ENCODE peak calls at places on chromosomes 2 and 18, in four cellular contexts. E is K562, W is HepG2, L is GM12878. B is an unnamed sample.

GRCh38 chr18:21012308-21012707 is 99.3 kb downstream of the ROCK1 start:
- DNase-seq in E (no peak), W (no peak), L (no peak), B (no peak)

GRCh38 chr2:48819206-48819605 is 63.7 kb upstream of the LHCGR start:
- DNase-seq in E (no peak), W (no peak), L (no peak), B (no peak)

GRCh38 chr2:217920879-217921603 is 81.8 kb downstream of the TNS1 start:
- DNase-seq in E (no peak), W (no peak), L (no peak), B (peak)

GRCh38 chr2:217060951-217061547 is 201.2 kb upstream of the TNP1 start:
- DNase-seq in E (no peak), W (no peak), L (no peak), B (no peak)

GRCh38 chr2:74206180-74206688 is 7.8 kb downstream of the MTHFD2 start:
- DNase-seq in E (peak), W (no peak), L (peak), B (no peak)

GRCh38 chr2:54606393-54606973 is 117.0 kb upstream of the EML6 start:
- DNase-seq in E (no peak), W (no peak), L (no peak), B (no peak)

GRCh38 chr2:180979086-180979934 is 1.1 kb upstream of the UBE2E3 start:
- DNase-seq in E (no peak), W (peak), L (no peak), B (peak)

GRCh38 chr2:69088471-69088870 is 75.5 kb downstream of the ANTXR1 start:
- DNase-seq in E (no peak), W (no peak), L (no peak), B (no peak)

GRCh38 chr2:11160256-11160655 is 5.0 kb downstream of the SLC66A3 start:
- DNase-seq in E (no peak), W (no peak), L (no peak), B (no peak)

GRCh38 chr2:100018794-100019193 is 123.6 kb downstream of the AFF3 start:
- DNase-seq in E (no peak), W (no peak), L (no peak), B (no peak)

GRCh38 chr2:48651127-48651526 is 33.5 kb downstream of the GTF2A1L start:
- DNase-seq in E (no peak), W (no peak), L (no peak), B (no peak)

GRCh38 chr2:65800998-65801397 is 368.6 kb upstream of the SPRED2 start:
- DNase-seq in E (no peak), W (no peak), L (no peak), B (peak)

DNA sequence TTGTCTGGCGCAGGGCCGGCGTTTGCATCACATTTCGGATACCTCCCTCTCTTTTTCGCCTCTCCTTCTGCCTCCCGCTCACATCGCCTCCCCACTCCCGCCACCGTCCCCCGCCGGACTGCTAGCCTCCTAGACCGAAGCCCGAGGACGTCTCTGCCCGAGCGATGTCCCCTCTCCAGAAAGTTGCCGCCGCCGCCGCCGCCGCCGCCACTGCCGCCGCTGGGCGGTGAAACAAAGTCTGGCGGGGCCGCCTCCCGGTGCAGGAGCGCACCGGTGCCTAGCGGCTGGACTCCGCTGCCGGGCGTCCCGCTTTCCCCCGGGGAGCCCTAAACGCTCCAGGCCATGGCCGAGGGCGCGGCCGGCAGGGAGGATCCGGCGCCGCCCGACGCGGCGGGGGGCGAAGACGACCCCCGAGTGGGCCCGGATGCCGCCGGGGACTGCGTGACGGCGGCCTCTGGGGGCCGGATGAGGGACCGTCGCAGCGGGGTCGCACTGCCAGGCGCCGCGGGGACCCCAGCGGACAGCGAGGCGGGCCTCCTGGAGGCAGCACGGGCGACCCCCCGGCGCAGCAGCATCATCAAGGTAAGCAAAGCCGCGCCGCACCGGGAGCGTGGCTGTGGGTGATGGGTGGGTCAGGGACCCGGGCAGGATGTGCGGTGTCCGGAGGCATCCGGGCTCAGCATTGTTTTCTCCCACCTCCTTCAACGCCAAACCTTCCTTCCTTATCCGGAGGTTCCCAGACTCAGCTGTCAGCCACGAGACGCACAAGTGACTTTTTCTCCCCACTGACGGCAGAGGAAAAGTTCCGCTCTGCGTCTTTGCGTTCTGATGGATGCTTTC is 585 bp downstream of the PLCL1 start:
- DNase-seq in E (peak), W (no peak), L (no peak), B (peak)
- TF ChIP-seq CREB1 in E (no peak), W (no peak), L (no peak), B (no peak)

DNA sequence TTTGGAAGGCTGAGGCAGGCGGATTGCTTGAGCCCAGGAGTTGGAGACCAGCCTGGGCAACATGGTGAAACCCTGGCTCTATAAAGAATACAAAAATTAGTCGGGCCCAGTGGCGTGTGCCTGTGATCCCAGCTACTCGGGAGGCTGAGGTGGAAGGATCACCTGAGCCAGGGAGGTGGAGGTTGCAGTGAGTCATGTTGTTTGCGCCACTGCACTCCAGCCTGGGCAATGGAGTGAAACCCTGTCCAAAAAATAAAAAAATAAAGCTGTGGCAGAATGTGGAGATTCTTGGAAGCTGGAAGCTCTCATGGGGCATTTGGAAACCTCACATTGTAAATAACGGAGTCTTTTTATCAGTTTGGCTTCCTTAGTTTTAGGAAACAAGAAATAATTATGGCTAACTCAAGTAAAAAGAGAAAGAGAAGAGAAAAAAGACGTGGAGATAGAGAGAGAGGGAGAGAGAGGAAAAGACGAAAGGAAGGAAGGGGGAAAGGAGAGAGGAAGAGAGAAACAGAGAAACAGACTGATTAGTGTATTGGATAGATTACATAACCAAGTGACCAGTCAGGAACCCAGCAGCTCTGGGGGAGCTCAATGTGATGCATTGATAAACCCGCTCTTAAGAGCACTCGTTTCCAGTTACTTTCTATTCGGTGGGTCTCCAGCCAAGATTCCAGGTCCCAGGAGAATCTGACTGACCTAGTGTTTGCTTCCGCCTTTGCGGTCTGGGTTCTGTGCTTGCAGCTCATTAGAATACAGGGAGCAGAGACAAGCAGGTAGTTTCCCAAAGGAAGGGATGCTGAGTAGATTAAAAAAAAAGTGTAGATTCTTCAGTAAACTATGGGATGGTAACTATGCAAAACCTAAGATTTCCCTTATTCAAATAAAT is 1.1 kb upstream of the SPAST start:
- DNase-seq in E (peak), W (peak), L (no peak), B (peak)
- TF ChIP-seq JUNB in E (no peak), W (no peak), L (no peak), B (no peak)

GRCh38 chr2:17272170-17272569 is 246.1 kb downstream of the RAD51AP2 start:
- DNase-seq in E (no peak), W (no peak), L (no peak), B (no peak)

GRCh38 chr2:17273066-17273465 is 245.2 kb downstream of the RAD51AP2 start:
- DNase-seq in E (no peak), W (no peak), L (no peak), B (no peak)

GRCh38 chr2:17270894-17271293 is 247.3 kb downstream of the RAD51AP2 start:
- DNase-seq in E (no peak), W (no peak), L (peak), B (no peak)

GRCh38 chr2:17272649-17273048 is 245.6 kb downstream of the RAD51AP2 start:
- DNase-seq in E (no peak), W (no peak), L (no peak), B (no peak)

GRCh38 chr2:17271401-17271800 is 246.8 kb downstream of the RAD51AP2 start:
- DNase-seq in E (no peak), W (no peak), L (no peak), B (no peak)
- H3K4me2 ChIP-seq in E (no peak), W (no peak), L (no peak), B (no peak)

GRCh38 chr2:176491172-176491904 is 222.1 kb downstream of the MTX2 start:
- DNase-seq in E (peak), W (no peak), L (peak), B (peak)
- TF ChIP-seq CREB1 in E (peak), W (no peak), L (peak), B (no peak)

GRCh38 chr18:6997802-6998201 is 119.8 kb downstream of the LAMA1 start:
- DNase-seq in E (no peak), W (no peak), L (no peak), B (no peak)

GRCh38 chr18:7000484-7001096 is 117.0 kb downstream of the LAMA1 start:
- DNase-seq in E (no peak), W (peak), L (no peak), B (peak)

GRCh38 chr18:6992761-6993160 is 124.8 kb downstream of the LAMA1 start:
- DNase-seq in E (no peak), W (no peak), L (no peak), B (no peak)

GRCh38 chr18:6994053-6994452 is 123.5 kb downstream of the LAMA1 start:
- DNase-seq in E (no peak), W (no peak), L (no peak), B (no peak)

GRCh38 chr18:6994719-6995430 is 122.7 kb downstream of the LAMA1 start:
- DNase-seq in E (no peak), W (no peak), L (no peak), B (no peak)
- TF ChIP-seq JUNB in E (no peak), W (no peak), L (no peak), B (no peak)

GRCh38 chr2:199485732-199486335 is 28.1 kb upstream of the SATB2 start:
- DNase-seq in E (peak), W (peak), L (no peak), B (peak)
- H3K4me2 ChIP-seq in E (no peak), W (no peak), L (no peak), B (no peak)